ENCODE peak calls at places on chromosome 17, in five cellular contexts. X, Q, A, K and H are unnamed samples.
A peak's percentile ranks its signal among the peaks of the same experiment; 100 is the strongest.

GRCh38 chr17:36641331-36641876 is 40.0 kb downstream of the MRM1 start:
- DNase-seq in X (no peak), Q (no peak), A (no peak), K (no peak), H (no peak)

GRCh38 chr17:683499-684254 is 31.0 kb downstream of the VPS53 start:
- DNase-seq in X (no peak), Q (no peak), A (no peak), K (no peak), H (no peak)

GRCh38 chr17:19000531-19001011 is 4.0 kb downstream of the FAM83G start:
- DNase-seq in X (peak; percentile 58), Q (no peak), A (peak; percentile 51), K (no peak), H (no peak)

GRCh38 chr17:61451538-61452300 is 503 bp upstream of the TBX4 start:
- DNase-seq in X (no peak), Q (no peak), A (no peak), K (peak; percentile 55), H (no peak)

GRCh38 chr17:9195346-9195870 is 174.1 kb downstream of the NTN1 start:
- DNase-seq in X (no peak), Q (no peak), A (no peak), K (no peak), H (no peak)

GRCh38 chr17:78648293-78648692 is 71.1 kb upstream of the DNAH17 start:
- DNase-seq in X (no peak), Q (no peak), A (no peak), K (no peak), H (no peak)

GRCh38 chr17:869067-869466 is 86.9 kb downstream of the MRM3 start:
- DNase-seq in X (peak; percentile 33), Q (no peak), A (peak; percentile 55), K (peak; percentile 94), H (no peak)

GRCh38 chr17:44919885-44920564 is 4.7 kb upstream of the GFAP start:
- DNase-seq in X (peak; percentile 83), Q (peak; percentile 54), A (peak; percentile 79), K (peak; percentile 94), H (no peak)

GRCh38 chr17:74089869-74090464 is 113.5 kb upstream of the RPL38 start:
- DNase-seq in X (peak; percentile 52), Q (peak; percentile 11), A (peak; percentile 69), K (no peak), H (no peak)

GRCh38 chr17:1562178-1562643 is 381 bp downstream of the PITPNA start:
- DNase-seq in X (peak; percentile 50), Q (no peak), A (peak; percentile 57), K (peak; percentile 76), H (no peak)

GRCh38 chr17:16023881-16024280 is 24.3 kb downstream of the TTC19 start:
- DNase-seq in X (no peak), Q (no peak), A (no peak), K (no peak), H (no peak)

GRCh38 chr17:16215965-16216316 is 607 bp upstream of the NCOR1 start:
- DNase-seq in X (no peak), Q (no peak), A (peak; percentile 63), K (no peak), H (no peak)

GRCh38 chr17:41521574-41522261 is 3.0 kb upstream of the KRT15 start:
- DNase-seq in X (peak; percentile 51), Q (no peak), A (peak; percentile 88), K (no peak), H (no peak)

GRCh38 chr17:76504117-76504516 is 2.9 kb upstream of the RHBDF2 start:
- DNase-seq in X (no peak), Q (no peak), A (no peak), K (no peak), H (no peak)

GRCh38 chr17:4249452-4250029 is 14.2 kb downstream of the ANKFY1 start:
- DNase-seq in X (no peak), Q (no peak), A (no peak), K (no peak), H (no peak)

GRCh38 chr17:17044846-17045561 is 2.7 kb downstream of the MPRIP start:
- DNase-seq in X (peak; percentile 26), Q (peak; percentile 35), A (no peak), K (peak; percentile 74), H (no peak)

GRCh38 chr17:77118251-77118928 is 22.4 kb upstream of the SEC14L1 start:
- DNase-seq in X (no peak), Q (no peak), A (no peak), K (no peak), H (no peak)

GRCh38 chr17:40157972-40158371 is 17.6 kb downstream of the CASC3 start:
- DNase-seq in X (no peak), Q (no peak), A (no peak), K (no peak), H (no peak)

GRCh38 chr17:67111327-67111726 is 67.0 kb downstream of the CACNG1 start:
- DNase-seq in X (no peak), Q (no peak), A (no peak), K (no peak), H (no peak)

GRCh38 chr17:67113481-67113880 is 69.1 kb downstream of the CACNG1 start:
- DNase-seq in X (no peak), Q (no peak), A (no peak), K (no peak), H (no peak)

GRCh38 chr17:67119102-67119501 is 74.7 kb downstream of the CACNG1 start:
- DNase-seq in X (no peak), Q (no peak), A (no peak), K (no peak), H (no peak)

GRCh38 chr17:67111808-67112207 is 67.5 kb downstream of the CACNG1 start:
- DNase-seq in X (no peak), Q (no peak), A (no peak), K (no peak), H (no peak)

DNA sequence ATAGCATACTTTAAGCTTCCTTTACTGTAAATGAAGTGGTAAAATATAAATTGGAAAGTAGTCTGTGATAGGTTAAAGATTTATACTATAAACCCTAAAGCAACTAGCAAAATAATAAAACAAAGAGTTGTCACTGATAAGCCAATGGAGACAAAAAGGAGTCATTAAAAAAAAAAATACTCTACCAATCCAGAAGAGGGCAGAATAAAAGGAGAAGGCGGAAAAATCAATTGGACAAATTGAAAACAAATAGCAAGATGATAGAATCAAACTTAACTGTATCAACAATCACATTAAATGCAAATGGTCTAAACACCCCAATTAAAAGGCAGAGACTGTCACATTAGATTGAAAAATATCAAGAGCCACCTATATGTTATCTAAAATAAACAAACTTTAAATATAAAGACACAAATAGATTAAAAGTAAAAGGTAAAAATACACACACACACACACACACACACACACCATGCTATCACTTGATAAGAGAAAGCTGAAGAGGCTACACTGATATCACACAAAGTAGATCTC is 71.8 kb downstream of the CACNG1 start:
- DNase-seq in X (no peak), Q (no peak), A (no peak), K (no peak), H (no peak)
- TF ChIP-seq EP300 in X (no peak), Q (no peak), A (no peak), K (no peak), H (no peak)

GRCh38 chr17:7497228-7497627 is 13.1 kb downstream of the POLR2A start:
- DNase-seq in X (no peak), Q (no peak), A (no peak), K (no peak), H (no peak)
- TF ChIP-seq POLR2AphosphoS5 in X (no peak), Q (peak; percentile 43), A (no peak), K (no peak), H (peak; percentile 15)

DNA sequence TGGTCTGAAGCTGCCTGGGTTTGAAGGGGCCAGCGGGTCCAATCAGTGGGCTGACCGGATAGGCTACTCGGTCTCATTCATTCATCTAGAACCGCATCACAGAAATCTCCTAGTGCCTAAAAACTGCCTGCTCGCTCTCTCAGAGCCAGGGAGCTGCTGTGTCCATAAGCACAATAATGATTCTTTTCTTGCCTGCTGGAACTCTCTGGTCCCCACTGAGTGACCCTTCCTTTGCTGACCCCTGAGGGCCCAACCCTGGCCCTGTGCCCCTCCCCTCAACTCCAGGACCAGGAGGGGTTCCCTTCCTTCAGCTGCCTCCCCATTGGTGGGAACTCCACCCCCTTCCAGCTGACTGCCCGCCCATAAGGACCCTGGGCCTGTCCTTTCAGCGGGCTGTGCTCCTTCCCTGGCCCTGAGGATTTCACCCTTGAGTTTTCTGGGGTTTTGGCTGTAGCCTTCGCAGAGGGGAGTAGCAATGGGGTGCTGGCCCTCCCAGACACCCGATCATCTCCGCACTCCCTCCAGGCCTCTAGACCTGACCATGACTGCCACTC is 39.5 kb upstream of the DNAH9 start:
- DNase-seq in X (no peak), Q (no peak), A (no peak), K (no peak), H (peak; percentile 72)
- H3K9me3 ChIP-seq in X (no peaks in the 10 kb centered on the region), Q (no peaks in the 10 kb centered on the region), A (no peaks in the 10 kb centered on the region), K (no peaks in the 10 kb centered on the region), H (no peaks in the 10 kb centered on the region)

DNA sequence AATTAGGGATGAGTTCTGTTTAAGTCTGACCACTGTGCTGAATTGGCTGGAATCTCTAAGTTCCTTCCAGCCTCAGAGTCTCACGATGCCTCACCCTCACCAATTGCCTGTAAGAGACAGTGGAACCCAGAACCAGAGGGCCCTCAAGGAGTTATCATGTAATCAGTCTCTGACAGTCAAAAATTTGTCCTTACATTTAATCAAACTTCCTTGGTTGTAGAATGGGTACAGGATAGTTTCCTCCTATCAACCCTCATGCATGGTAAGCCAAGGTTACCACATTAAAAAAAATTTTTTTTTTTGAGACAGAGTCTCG is 83.2 kb downstream of the CDK5R1 start:
- DNase-seq in X (no peak), Q (no peak), A (no peak), K (no peak), H (no peak)
- TF ChIP-seq EP300 in X (no peak), Q (no peak), A (no peak), K (no peak), H (no peak)

GRCh38 chr17:64544742-64545141 is 38.0 kb downstream of the CEP95 start:
- DNase-seq in X (no peak), Q (no peak), A (no peak), K (no peak), H (no peak)

GRCh38 chr17:64546716-64547115 is 39.9 kb downstream of the CEP95 start:
- DNase-seq in X (no peak), Q (no peak), A (no peak), K (no peak), H (no peak)

GRCh38 chr17:64547354-64547753 is 40.6 kb downstream of the CEP95 start:
- DNase-seq in X (no peak), Q (no peak), A (no peak), K (no peak), H (no peak)
- TF ChIP-seq POLR2AphosphoS5 in X (no peak), Q (no peak), A (no peak), K (no peak), H (no peak)

DNA sequence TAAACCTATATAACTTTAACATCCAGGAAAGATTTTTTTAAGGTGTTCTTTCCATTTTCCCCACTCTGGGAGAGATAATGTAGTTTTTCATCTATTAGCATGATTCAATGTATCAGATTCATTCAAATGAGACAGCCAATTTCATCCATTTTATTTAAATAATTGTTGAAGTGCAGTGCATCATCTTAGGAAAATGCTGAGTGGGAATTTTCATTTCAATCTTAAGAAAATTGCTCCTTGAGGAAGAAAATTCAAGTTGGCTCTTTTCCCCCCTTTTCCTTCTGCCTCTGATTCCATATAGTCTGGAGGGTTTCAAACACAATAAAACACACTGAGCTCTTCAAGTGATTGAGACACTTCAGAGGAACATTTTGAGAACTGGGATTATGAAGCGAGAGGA is 3.4 kb upstream of the KCNJ16 start:
- DNase-seq in X (no peak), Q (no peak), A (no peak), K (no peak), H (no peak)
- H3K9me3 ChIP-seq in X (no peaks in the 10 kb centered on the region), Q (no peaks in the 10 kb centered on the region), A (no peaks in the 10 kb centered on the region), K (no peaks in the 10 kb centered on the region), H (no peaks in the 10 kb centered on the region)

GRCh38 chr17:50627782-50628601 is 6.7 kb upstream of the ABCC3 start:
- DNase-seq in X (peak; percentile 42), Q (no peak), A (peak; percentile 69), K (no peak), H (no peak)
- TF ChIP-seq EP300 in X (no peak), Q (no peak), A (no peak), K (no peak), H (no peak)